ENCODE peak calls at places on chromosome 22, in ten cellular contexts. K is stimulated activated CD4-positive, alpha-beta T cell treated with anti-CD3 and anti-CD28 coated beads, TNF-alpha, amount 100 ng/mL, for 48 hours; E is nucleus accumbens; U is GM12892; Z is stimulated activated naive CD8-positive, alpha-beta T cell treated with anti-CD3 and anti-CD28 coated beads, Interleukin-15, amount 100 ng/mL, for 72 hours; X is activated T-cell treated with anti-CD3 and anti-CD28 coated beads, Interleukin-2, amount 50 U/mL, for 48 hours; I is esophagus squamous epithelium; L is activated CD8-positive, alpha-beta memory T cell treated with anti-CD3 and anti-CD28 coated beads, Interleukin-2, amount 50 U/mL, for 4 hours; O is HCT116; V is amniotic epithelial cell. W is an unnamed sample.
A peak's percentile ranks its signal among the peaks of the same experiment; 100 is the strongest.

GRCh38 chr22:17131686-17132085 is 10.5 kb upstream of the TMEM121B start:
- DNase-seq in O (no peak), U (no peak), V (no peak), I (no peak), E (peak; percentile 27), K (no peak), L (no peak), X (no peak), Z (no peak), W (no peak)

GRCh38 chr22:34946339-34946985 is 119.5 kb upstream of the ISX start:
- DNase-seq in U (no peak), L (no peak), E (no peak), X (no peak), I (no peak), V (no peak), Z (no peak), O (no peak), K (no peak), W (peak; percentile 5)

GRCh38 chr22:26651840-26652239 is 5.5 kb upstream of the MIAT start:
- DNase-seq in I (no peak), L (no peak), Z (no peak), O (no peak), E (no peak), U (no peak), V (no peak), K (no peak), X (no peak), W (no peak)

GRCh38 chr22:49760630-49761571 is 66.8 kb downstream of the BRD1 start:
- DNase-seq in U (peak; percentile 28), Z (no peak), O (no peak), K (no peak), I (no peak), E (no peak), X (peak; percentile 19), L (peak; percentile 14), V (peak; percentile 7), W (no peak)

GRCh38 chr22:22759371-22759770 is 115.0 kb downstream of the GGTLC2 start:
- DNase-seq in V (no peak), I (no peak), L (no peak), Z (no peak), X (no peak), U (no peak), E (no peak), K (no peak), O (no peak), W (no peak)

GRCh38 chr22:23673826-23674690 is 16.8 kb upstream of the RGL4 start:
- DNase-seq in X (no peak), E (no peak), V (no peak), K (no peak), U (no peak), I (no peak), L (no peak), O (no peak), Z (no peak), W (no peak)

GRCh38 chr22:38524434-38524833 is 18.3 kb upstream of the DDX17 start:
- DNase-seq in O (no peak), Z (no peak), V (no peak), U (no peak), I (no peak), E (no peak), X (no peak), K (no peak), L (no peak), W (no peak)

GRCh38 chr22:49972163-49973017 is 11.8 kb downstream of the PIM3 start:
- DNase-seq in K (no peak), Z (peak; percentile 31), I (no peak), E (no peak), O (no peak), V (no peak), L (peak; percentile 52), X (peak; percentile 44), U (peak; percentile 28), W (no peak)

GRCh38 chr22:46674906-46675305 is 54.7 kb downstream of the GRAMD4 start:
- DNase-seq in E (no peak), U (no peak), I (no peak), V (no peak), Z (peak; percentile 23), L (peak; percentile 34), X (peak; percentile 59), O (no peak), K (no peak), W (no peak)

GRCh38 chr22:48664586-48664985 is 1163.1 kb downstream of the BRD1 start:
- DNase-seq in V (no peak), I (no peak), U (no peak), L (no peak), X (no peak), Z (no peak), O (no peak), K (no peak), E (no peak), W (no peak)

GRCh38 chr22:47032956-47033647 is 270.7 kb downstream of the TBC1D22A start:
- DNase-seq in L (no peak), E (no peak), U (no peak), X (no peak), I (no peak), V (peak; percentile 32), Z (no peak), K (no peak), O (no peak), W (no peak)

GRCh38 chr22:20026996-20027601 is 6.2 kb downstream of the TANGO2 start:
- DNase-seq in U (no peak), E (no peak), V (no peak), Z (no peak), O (no peak), X (no peak), K (no peak), L (no peak), I (no peak), W (no peak)

GRCh38 chr22:44373234-44373633 is 60.5 kb upstream of the SHISAL1 start:
- DNase-seq in E (no peak), X (no peak), K (no peak), O (no peak), L (no peak), Z (no peak), U (no peak), V (no peak), I (no peak), W (no peak)

GRCh38 chr22:27335102-27335660 is 466.4 kb downstream of the MN1 start:
- DNase-seq in X (no peak), I (no peak), L (no peak), O (no peak), K (no peak), U (no peak), Z (no peak), E (no peak), V (no peak), W (no peak)

GRCh38 chr22:17592201-17592600 is 28.9 kb downstream of the SLC25A18 start:
- DNase-seq in Z (no peak), V (no peak), U (no peak), I (no peak), L (no peak), K (no peak), E (no peak), X (no peak), O (no peak), W (no peak)

GRCh38 chr22:26524870-26525269 is 12.6 kb upstream of the TFIP11 start:
- DNase-seq in X (no peak), K (no peak), O (no peak), E (no peak), Z (no peak), V (no peak), U (no peak), I (no peak), L (no peak), W (no peak)

GRCh38 chr22:45960477-45961386 is 16.2 kb downstream of the WNT7B start:
- DNase-seq in U (no peak), V (no peak), Z (no peak), L (no peak), K (no peak), X (no peak), E (no peak), I (no peak), O (no peak), W (no peak)

GRCh38 chr22:46789992-46790391 is 27.5 kb downstream of the TBC1D22A start:
- DNase-seq in E (no peak), O (no peak), K (no peak), Z (no peak), L (no peak), V (no peak), I (no peak), U (no peak), X (no peak), W (no peak)

GRCh38 chr22:20241579-20242392 is 26.3 kb downstream of the RTN4R start:
- DNase-seq in E (peak; percentile 31), K (no peak), I (no peak), V (no peak), Z (no peak), X (no peak), U (no peak), O (no peak), L (no peak), W (no peak)

GRCh38 chr22:48697694-48698276 is 1129.9 kb downstream of the BRD1 start:
- DNase-seq in O (no peak), K (no peak), E (no peak), X (no peak), V (no peak), I (no peak), L (no peak), Z (no peak), U (no peak), W (no peak)

GRCh38 chr22:33861216-33861875 is 58.9 kb downstream of the LARGE1 start:
- DNase-seq in Z (no peak), K (no peak), O (no peak), L (no peak), I (no peak), X (no peak), U (no peak), E (no peak), V (no peak), W (no peak)

GRCh38 chr22:21014202-21015050 is 539 bp upstream of the P2RX6 start:
- DNase-seq in X (peak; percentile 91), U (peak; percentile 95), K (peak; percentile 76), O (peak; percentile 70), Z (peak; percentile 90), I (peak; percentile 47), V (peak; percentile 91), E (peak; percentile 82), L (peak; percentile 85), W (peak; percentile 66)

GRCh38 chr22:24994070-24994763 is 41.7 kb downstream of the KIAA1671 start:
- DNase-seq in L (no peak), V (no peak), U (no peak), I (no peak), O (peak; percentile 73), Z (peak; percentile 53), X (peak; percentile 54), K (peak; percentile 54), E (no peak), W (peak; percentile 80)

GRCh38 chr22:28977481-28977971 is 84.1 kb downstream of the C22orf31 start:
- DNase-seq in O (peak; percentile 18), U (no peak), V (peak; percentile 34), L (no peak), I (no peak), X (no peak), Z (no peak), E (no peak), K (no peak), W (no peak)

GRCh38 chr22:49765091-49765771 is 62.4 kb downstream of the BRD1 start:
- DNase-seq in L (peak; percentile 7), U (peak; percentile 10), O (no peak), Z (no peak), X (peak; percentile 16), K (no peak), E (no peak), V (no peak), I (no peak), W (no peak)

GRCh38 chr22:23235425-23235824 is 55.1 kb downstream of the BCR start:
- DNase-seq in U (no peak), I (no peak), O (no peak), K (no peak), X (no peak), V (no peak), E (no peak), Z (no peak), L (no peak), W (no peak)

GRCh38 chr22:26547426-26547825 is 35.2 kb upstream of the TFIP11 start:
- DNase-seq in E (no peak), K (peak; percentile 9), Z (peak; percentile 34), U (no peak), I (no peak), X (peak; percentile 44), V (no peak), O (no peak), L (peak; percentile 33), W (no peak)

GRCh38 chr22:37220543-37220968 is 8.3 kb upstream of the SSTR3 start:
- DNase-seq in X (no peak), O (no peak), Z (no peak), L (no peak), K (no peak), U (no peak), V (no peak), I (no peak), E (no peak), W (no peak)

W was measured in LoVo.